ENCODE peak calls at places on chromosome 6, in eight cellular contexts. One of them, this sample, is unnamed.
A peak's percentile ranks its signal among the peaks of the same experiment; 100 is the strongest.

GRCh38 chr6:81788748-81789147 is 36.3 kb upstream of the TENT5A start:
- DNase-seq in SK-N-SH: no peak
- DNase-seq in hepatocyte: peak; percentile 28
- DNase-seq in thyroid gland: no peak
- DNase-seq in IMR-90: no peak
- DNase-seq in Panc1: no peak
- DNase-seq in CD8-positive, alpha-beta T cell: no peak
- DNase-seq in heart right ventricle: no peak
- DNase-seq in this sample: no peak

GRCh38 chr6:41939091-41939847 is 2.3 kb downstream of the CCND3 start:
- DNase-seq in SK-N-SH: no peak
- DNase-seq in hepatocyte: peak; percentile 63
- DNase-seq in thyroid gland: no peak
- DNase-seq in IMR-90: peak; percentile 43
- DNase-seq in Panc1: no peak
- DNase-seq in CD8-positive, alpha-beta T cell: no peak
- DNase-seq in heart right ventricle: peak; percentile 33
- DNase-seq in this sample: no peak

GRCh38 chr6:63348836-63349235 is 29.1 kb upstream of the LGSN start:
- DNase-seq in SK-N-SH: no peak
- DNase-seq in hepatocyte: no peak
- DNase-seq in thyroid gland: no peak
- DNase-seq in IMR-90: no peak
- DNase-seq in Panc1: no peak
- DNase-seq in CD8-positive, alpha-beta T cell: no peak
- DNase-seq in heart right ventricle: no peak
- DNase-seq in this sample: no peak

GRCh38 chr6:13761361-13762036 is 49.9 kb upstream of the RANBP9 start:
- DNase-seq in SK-N-SH: no peak
- DNase-seq in hepatocyte: no peak
- DNase-seq in thyroid gland: no peak
- DNase-seq in IMR-90: peak; percentile 25
- DNase-seq in Panc1: no peak
- DNase-seq in CD8-positive, alpha-beta T cell: no peak
- DNase-seq in heart right ventricle: no peak
- DNase-seq in this sample: no peak

GRCh38 chr6:166726193-166726592 is 99.1 kb upstream of the RPS6KA2 start:
- DNase-seq in SK-N-SH: no peak
- DNase-seq in hepatocyte: peak; percentile 55
- DNase-seq in thyroid gland: no peak
- DNase-seq in IMR-90: no peak
- DNase-seq in Panc1: no peak
- DNase-seq in CD8-positive, alpha-beta T cell: no peak
- DNase-seq in heart right ventricle: no peak
- DNase-seq in this sample: no peak

GRCh38 chr6:21592953-21593352 is 598 bp upstream of the SOX4 start:
- DNase-seq in SK-N-SH: no peak
- DNase-seq in hepatocyte: no peak
- DNase-seq in thyroid gland: no peak
- DNase-seq in IMR-90: no peak
- DNase-seq in Panc1: no peak
- DNase-seq in CD8-positive, alpha-beta T cell: no peak
- DNase-seq in heart right ventricle: no peak
- DNase-seq in this sample: no peak

GRCh38 chr6:124955108-124955851 is 7.0 kb upstream of the RNF217 start:
- DNase-seq in SK-N-SH: no peak
- DNase-seq in hepatocyte: no peak
- DNase-seq in thyroid gland: no peak
- DNase-seq in IMR-90: no peak
- DNase-seq in Panc1: no peak
- DNase-seq in CD8-positive, alpha-beta T cell: no peak
- DNase-seq in heart right ventricle: no peak
- DNase-seq in this sample: peak; percentile 63

GRCh38 chr6:4262506-4262905 is 127.1 kb upstream of the ECI2 start:
- DNase-seq in SK-N-SH: no peak
- DNase-seq in hepatocyte: no peak
- DNase-seq in thyroid gland: no peak
- DNase-seq in IMR-90: no peak
- DNase-seq in Panc1: no peak
- DNase-seq in CD8-positive, alpha-beta T cell: no peak
- DNase-seq in heart right ventricle: no peak
- DNase-seq in this sample: no peak

GRCh38 chr6:42158011-42158410 is 15.2 kb upstream of the GUCA1A start:
- DNase-seq in SK-N-SH: peak; percentile 48
- DNase-seq in hepatocyte: peak; percentile 48
- DNase-seq in thyroid gland: no peak
- DNase-seq in IMR-90: peak; percentile 24
- DNase-seq in Panc1: no peak
- DNase-seq in CD8-positive, alpha-beta T cell: no peak
- DNase-seq in heart right ventricle: no peak
- DNase-seq in this sample: no peak

GRCh38 chr6:106560966-106561740 is 68.1 kb downstream of the RTN4IP1 start:
- DNase-seq in SK-N-SH: no peak
- DNase-seq in hepatocyte: peak; percentile 23
- DNase-seq in thyroid gland: no peak
- DNase-seq in IMR-90: peak; percentile 71
- DNase-seq in Panc1: no peak
- DNase-seq in CD8-positive, alpha-beta T cell: no peak
- DNase-seq in heart right ventricle: no peak
- DNase-seq in this sample: no peak

GRCh38 chr6:39758905-39759605 is 33.1 kb upstream of the DAAM2 start:
- DNase-seq in SK-N-SH: no peak
- DNase-seq in hepatocyte: no peak
- DNase-seq in thyroid gland: no peak
- DNase-seq in IMR-90: no peak
- DNase-seq in Panc1: no peak
- DNase-seq in CD8-positive, alpha-beta T cell: no peak
- DNase-seq in heart right ventricle: no peak
- DNase-seq in this sample: no peak

GRCh38 chr6:5989141-5989723 is 17.5 kb downstream of the NRN1 start:
- DNase-seq in SK-N-SH: no peak
- DNase-seq in hepatocyte: no peak
- DNase-seq in thyroid gland: no peak
- DNase-seq in IMR-90: no peak
- DNase-seq in Panc1: no peak
- DNase-seq in CD8-positive, alpha-beta T cell: no peak
- DNase-seq in heart right ventricle: peak; percentile 51
- DNase-seq in this sample: no peak

GRCh38 chr6:145755682-145756081 is 20.4 kb upstream of the EPM2A start:
- DNase-seq in SK-N-SH: no peak
- DNase-seq in hepatocyte: no peak
- DNase-seq in thyroid gland: no peak
- DNase-seq in IMR-90: no peak
- DNase-seq in Panc1: no peak
- DNase-seq in CD8-positive, alpha-beta T cell: no peak
- DNase-seq in heart right ventricle: no peak
- DNase-seq in this sample: no peak

GRCh38 chr6:24872769-24873168 is 63.0 kb downstream of the RIPOR2 start:
- DNase-seq in SK-N-SH: peak; percentile 26
- DNase-seq in hepatocyte: peak; percentile 28
- DNase-seq in thyroid gland: no peak
- DNase-seq in IMR-90: no peak
- DNase-seq in Panc1: no peak
- DNase-seq in CD8-positive, alpha-beta T cell: no peak
- DNase-seq in heart right ventricle: no peak
- DNase-seq in this sample: no peak

GRCh38 chr6:114157848-114158247 is 185.0 kb downstream of the HS3ST5 start:
- DNase-seq in SK-N-SH: no peak
- DNase-seq in hepatocyte: no peak
- DNase-seq in thyroid gland: no peak
- DNase-seq in IMR-90: no peak
- DNase-seq in Panc1: no peak
- DNase-seq in CD8-positive, alpha-beta T cell: no peak
- DNase-seq in heart right ventricle: no peak
- DNase-seq in this sample: no peak

GRCh38 chr6:165794179-165794601 is 131.1 kb upstream of the PDE10A start:
- DNase-seq in SK-N-SH: no peak
- DNase-seq in hepatocyte: no peak
- DNase-seq in thyroid gland: no peak
- DNase-seq in IMR-90: no peak
- DNase-seq in Panc1: no peak
- DNase-seq in CD8-positive, alpha-beta T cell: no peak
- DNase-seq in heart right ventricle: no peak
- DNase-seq in this sample: no peak

GRCh38 chr6:113774122-113774835 is 82.9 kb upstream of the MARCKS start:
- DNase-seq in SK-N-SH: no peak
- DNase-seq in hepatocyte: peak; percentile 13
- DNase-seq in thyroid gland: no peak
- DNase-seq in IMR-90: peak; percentile 73
- DNase-seq in Panc1: no peak
- DNase-seq in CD8-positive, alpha-beta T cell: no peak
- DNase-seq in heart right ventricle: no peak
- DNase-seq in this sample: peak; percentile 51

GRCh38 chr6:47092249-47092648 is 50.1 kb upstream of the ADGRF1 start:
- DNase-seq in SK-N-SH: no peak
- DNase-seq in hepatocyte: no peak
- DNase-seq in thyroid gland: no peak
- DNase-seq in IMR-90: no peak
- DNase-seq in Panc1: no peak
- DNase-seq in CD8-positive, alpha-beta T cell: no peak
- DNase-seq in heart right ventricle: no peak
- DNase-seq in this sample: no peak

GRCh38 chr6:80477591-80478370 is 371.3 kb downstream of the BCKDHB start:
- DNase-seq in SK-N-SH: no peak
- DNase-seq in hepatocyte: peak; percentile 11
- DNase-seq in thyroid gland: no peak
- DNase-seq in IMR-90: peak; percentile 72
- DNase-seq in Panc1: no peak
- DNase-seq in CD8-positive, alpha-beta T cell: no peak
- DNase-seq in heart right ventricle: no peak
- DNase-seq in this sample: no peak

GRCh38 chr6:53070808-53071207 is 5.6 kb downstream of the FBXO9 start:
- DNase-seq in SK-N-SH: peak; percentile 29
- DNase-seq in hepatocyte: no peak
- DNase-seq in thyroid gland: no peak
- DNase-seq in IMR-90: no peak
- DNase-seq in Panc1: no peak
- DNase-seq in CD8-positive, alpha-beta T cell: no peak
- DNase-seq in heart right ventricle: no peak
- DNase-seq in this sample: peak; percentile 25

GRCh38 chr6:53067799-53068442 is 2.7 kb downstream of the FBXO9 start:
- DNase-seq in SK-N-SH: peak; percentile 9
- DNase-seq in hepatocyte: no peak
- DNase-seq in thyroid gland: no peak
- DNase-seq in IMR-90: no peak
- DNase-seq in Panc1: no peak
- DNase-seq in CD8-positive, alpha-beta T cell: no peak
- DNase-seq in heart right ventricle: no peak
- DNase-seq in this sample: no peak

GRCh38 chr6:53066874-53067273 is 1.7 kb downstream of the FBXO9 start:
- DNase-seq in SK-N-SH: no peak
- DNase-seq in hepatocyte: no peak
- DNase-seq in thyroid gland: no peak
- DNase-seq in IMR-90: no peak
- DNase-seq in Panc1: no peak
- DNase-seq in CD8-positive, alpha-beta T cell: no peak
- DNase-seq in heart right ventricle: no peak
- DNase-seq in this sample: no peak

GRCh38 chr6:53067307-53067706 is 2.1 kb downstream of the FBXO9 start:
- DNase-seq in SK-N-SH: no peak
- DNase-seq in hepatocyte: no peak
- DNase-seq in thyroid gland: no peak
- DNase-seq in IMR-90: peak; percentile 25
- DNase-seq in Panc1: no peak
- DNase-seq in CD8-positive, alpha-beta T cell: no peak
- DNase-seq in heart right ventricle: no peak
- DNase-seq in this sample: no peak

DNA sequence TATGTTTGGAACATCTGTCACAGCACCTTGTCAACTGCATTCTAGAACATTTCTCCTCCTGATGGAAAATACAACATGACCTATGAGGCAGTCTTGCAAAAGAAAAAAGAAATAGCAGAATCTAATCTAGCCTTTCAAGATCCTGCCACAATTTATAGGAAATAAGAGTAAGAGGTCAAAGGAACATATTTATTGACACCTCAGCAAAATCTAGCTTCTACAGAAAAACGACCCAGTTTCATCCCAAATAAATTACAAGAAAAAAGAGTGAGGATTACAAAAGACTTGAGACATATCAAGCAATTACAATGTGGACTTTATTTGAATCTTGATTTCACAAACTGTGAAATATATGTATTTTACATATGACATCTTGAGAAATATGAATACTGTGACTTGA is 4.2 kb downstream of the FBXO9 start:
- DNase-seq in SK-N-SH: no peak
- DNase-seq in hepatocyte: no peak
- DNase-seq in thyroid gland: no peak
- DNase-seq in IMR-90: no peak
- DNase-seq in Panc1: no peak
- DNase-seq in CD8-positive, alpha-beta T cell: no peak
- DNase-seq in heart right ventricle: no peak
- DNase-seq in this sample: no peak
- H3K27me3 ChIP-seq in SK-N-SH: no peaks in the 10 kb centered on the region
- H3K27me3 ChIP-seq in hepatocyte: no peaks in the 10 kb centered on the region
- H3K27me3 ChIP-seq in thyroid gland: no peaks in the 10 kb centered on the region
- H3K27me3 ChIP-seq in IMR-90: no peaks in the 10 kb centered on the region
- H3K27me3 ChIP-seq in Panc1: no peaks in the 10 kb centered on the region
- H3K27me3 ChIP-seq in CD8-positive, alpha-beta T cell: no peaks in the 10 kb centered on the region
- H3K27me3 ChIP-seq in heart right ventricle: no peaks in the 10 kb centered on the region
- H3K27me3 ChIP-seq in this sample: no peaks in the 10 kb centered on the region

GRCh38 chr6:136846046-136846445 is 23.7 kb downstream of the PEX7 start:
- DNase-seq in SK-N-SH: peak; percentile 46
- DNase-seq in hepatocyte: peak; percentile 66
- DNase-seq in thyroid gland: peak; percentile 44
- DNase-seq in IMR-90: peak; percentile 80
- DNase-seq in Panc1: no peak
- DNase-seq in CD8-positive, alpha-beta T cell: no peak
- DNase-seq in heart right ventricle: no peak
- DNase-seq in this sample: peak; percentile 56
- H3K27ac ChIP-seq in SK-N-SH: no peak overlapping the region
- H3K27ac ChIP-seq in hepatocyte: no peak overlapping the region
- H3K27ac ChIP-seq in thyroid gland: no peak overlapping the region
- H3K27ac ChIP-seq in IMR-90: no peak overlapping the region
- H3K27ac ChIP-seq in Panc1: no peak overlapping the region
- H3K27ac ChIP-seq in CD8-positive, alpha-beta T cell: no peak overlapping the region
- H3K27ac ChIP-seq in heart right ventricle: no peak overlapping the region
- H3K27ac ChIP-seq in this sample: no peak overlapping the region

GRCh38 chr6:89299451-89299850 is 15.6 kb downstream of the GABRR2 start:
- DNase-seq in SK-N-SH: no peak
- DNase-seq in hepatocyte: no peak
- DNase-seq in thyroid gland: no peak
- DNase-seq in IMR-90: peak; percentile 24
- DNase-seq in Panc1: no peak
- DNase-seq in CD8-positive, alpha-beta T cell: no peak
- DNase-seq in heart right ventricle: no peak
- DNase-seq in this sample: peak; percentile 55
- H3K27me3 ChIP-seq in SK-N-SH: no peaks in the 10 kb centered on the region
- H3K27me3 ChIP-seq in hepatocyte: no peaks in the 10 kb centered on the region
- H3K27me3 ChIP-seq in thyroid gland: no peaks in the 10 kb centered on the region
- H3K27me3 ChIP-seq in IMR-90: peaks cover 17% of the 10 kb centered on the region
- H3K27me3 ChIP-seq in Panc1: no peaks in the 10 kb centered on the region
- H3K27me3 ChIP-seq in CD8-positive, alpha-beta T cell: no peaks in the 10 kb centered on the region
- H3K27me3 ChIP-seq in heart right ventricle: no peaks in the 10 kb centered on the region
- H3K27me3 ChIP-seq in this sample: no peaks in the 10 kb centered on the region

DNA sequence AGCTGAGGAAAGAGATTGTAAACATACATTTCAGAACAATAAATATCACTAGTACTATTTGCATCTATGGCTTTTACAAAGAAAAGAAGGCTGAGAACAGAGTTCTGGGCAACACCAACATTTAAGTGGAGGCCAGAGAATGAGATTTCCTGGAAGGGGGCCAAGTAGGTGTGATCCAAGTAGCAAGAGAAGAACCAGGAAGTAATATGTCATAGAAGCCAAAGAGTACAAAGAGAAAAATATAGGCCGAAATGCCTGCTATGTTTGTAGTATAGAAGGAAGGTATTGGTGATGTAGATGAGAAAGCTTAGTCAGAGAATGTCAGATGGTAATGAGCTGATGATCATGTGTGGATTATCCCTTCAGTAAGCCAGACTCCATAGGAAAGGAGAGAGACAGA is 94.5 kb downstream of the PERP start:
- DNase-seq in SK-N-SH: no peak
- DNase-seq in hepatocyte: no peak
- DNase-seq in thyroid gland: no peak
- DNase-seq in IMR-90: no peak
- DNase-seq in Panc1: no peak
- DNase-seq in CD8-positive, alpha-beta T cell: no peak
- DNase-seq in heart right ventricle: no peak
- DNase-seq in this sample: no peak
- H3K27ac ChIP-seq in SK-N-SH: no peak overlapping the region
- H3K27ac ChIP-seq in hepatocyte: no peak overlapping the region
- H3K27ac ChIP-seq in thyroid gland: no peak overlapping the region
- H3K27ac ChIP-seq in IMR-90: no peak overlapping the region
- H3K27ac ChIP-seq in Panc1: no peak overlapping the region
- H3K27ac ChIP-seq in CD8-positive, alpha-beta T cell: no peak overlapping the region
- H3K27ac ChIP-seq in heart right ventricle: no peak overlapping the region
- H3K27ac ChIP-seq in this sample: no peak overlapping the region

This sample was measured in A673.